ENCODE peak calls at places on chromosomes 7 and 10, in four cellular contexts. G, O, B and T are unnamed samples.

GRCh38 chr10:49167629-49168540 is 20.3 kb downstream of the TMEM273 start:
- DNase-seq in G (peak), O (no peak), B (no peak), T (no peak)

GRCh38 chr7:85052894-85053293 is 134.0 kb downstream of the SEMA3D start:
- DNase-seq in G (no peak), O (no peak), B (no peak), T (no peak)

GRCh38 chr10:62130948-62131347 is 137.7 kb downstream of the RTKN2 start:
- DNase-seq in G (no peak), O (no peak), B (no peak), T (no peak)

GRCh38 chr7:51620690-51621089 is 304.1 kb upstream of the COBL start:
- DNase-seq in G (no peak), O (no peak), B (no peak), T (no peak)

GRCh38 chr7:691361-692045 is 35.0 kb upstream of the DNAAF5 start:
- DNase-seq in G (peak), O (peak), B (no peak), T (no peak)

GRCh38 chr10:52004342-52004949 is 305.1 kb upstream of the CSTF2T start:
- DNase-seq in G (no peak), O (no peak), B (no peak), T (peak)

GRCh38 chr7:78587443-78588044 is 789.0 kb downstream of the PHTF2 start:
- DNase-seq in G (no peak), O (no peak), B (no peak), T (peak)

GRCh38 chr7:149776848-149777407 is 3.5 kb upstream of the ZNF467 start:
- DNase-seq in G (no peak), O (peak), B (no peak), T (no peak)

GRCh38 chr7:155368894-155369600 is 71.4 kb downstream of the INSIG1 start:
- DNase-seq in G (no peak), O (no peak), B (no peak), T (peak)

GRCh38 chr7:1855396-1856160 is 185.5 kb downstream of the ELFN1 start:
- DNase-seq in G (peak), O (peak), B (no peak), T (no peak)

GRCh38 chr10:132641401-132641800 is 103.8 kb downstream of the INPP5A start:
- DNase-seq in G (peak), O (peak), B (no peak), T (no peak)

GRCh38 chr10:124500767-124501166 is 39.1 kb downstream of the LHPP start:
- DNase-seq in G (no peak), O (no peak), B (no peak), T (no peak)

GRCh38 chr10:111137012-111137411 is 60.2 kb downstream of the ADRA2A start:
- DNase-seq in G (no peak), O (no peak), B (no peak), T (no peak)

GRCh38 chr10:80055760-80056159 is 22.7 kb upstream of the TMEM254 start:
- DNase-seq in G (no peak), O (no peak), B (no peak), T (no peak)

GRCh38 chr10:119542990-119543813 is 683 bp upstream of the RGS10 start:
- DNase-seq in G (peak), O (no peak), B (peak), T (peak)

GRCh38 chr7:33418251-33418701 is 288.9 kb downstream of the BBS9 start:
- DNase-seq in G (no peak), O (no peak), B (no peak), T (no peak)

GRCh38 chr10:106734220-106734619 is 430.3 kb downstream of the SORCS1 start:
- DNase-seq in G (no peak), O (no peak), B (no peak), T (no peak)

GRCh38 chr7:158941821-158942605 is 85.7 kb downstream of the DYNC2I1 start:
- DNase-seq in G (no peak), O (no peak), B (no peak), T (no peak)

GRCh38 chr7:901388-902154 is 25.2 kb downstream of the GET4 start:
- DNase-seq in G (no peak), O (peak), B (peak), T (peak)

GRCh38 chr7:17304926-17305325 is 6.5 kb downstream of the AHR start:
- DNase-seq in G (no peak), O (no peak), B (no peak), T (peak)

GRCh38 chr7:155323001-155323638 is 25.4 kb downstream of the INSIG1 start:
- DNase-seq in G (no peak), O (no peak), B (no peak), T (peak)

GRCh38 chr7:155489862-155490696 is 32.1 kb downstream of the EN2 start:
- DNase-seq in G (peak), O (no peak), B (no peak), T (no peak)

GRCh38 chr10:130226012-130226411 is 89.8 kb downstream of the GLRX3 start:
- DNase-seq in G (peak), O (no peak), B (no peak), T (no peak)

GRCh38 chr10:6748981-6749630 is 169.0 kb upstream of the PRKCQ start:
- DNase-seq in G (no peak), O (no peak), B (no peak), T (no peak)

GRCh38 chr7:86748843-86749720 is 105.4 kb downstream of the GRM3 start:
- DNase-seq in G (no peak), O (no peak), B (no peak), T (no peak)

GRCh38 chr7:45080265-45080957 is 8.4 kb downstream of the NACAD start:
- DNase-seq in G (no peak), O (no peak), B (no peak), T (peak)

GRCh38 chr10:89695307-89695706 is 6.1 kb upstream of the KIF20B start:
- DNase-seq in G (no peak), O (no peak), B (no peak), T (no peak)

GRCh38 chr7:132276252-132276651 is 300.0 kb downstream of the PLXNA4 start:
- DNase-seq in G (no peak), O (no peak), B (no peak), T (no peak)

GRCh38 chr10:130957423-130957822 is 354.1 kb downstream of the TCERG1L start:
- DNase-seq in G (peak), O (no peak), B (no peak), T (no peak)

GRCh38 chr10:23686722-23687121 is 247.8 kb downstream of the OTUD1 start:
- DNase-seq in G (no peak), O (no peak), B (no peak), T (no peak)

GRCh38 chr10:5079306-5079830 is 14.8 kb upstream of the AKR1C3 start:
- DNase-seq in G (no peak), O (no peak), B (no peak), T (no peak)

GRCh38 chr10:112307631-112308502 is 24.7 kb downstream of the TECTB start:
- DNase-seq in G (no peak), O (peak), B (no peak), T (peak)

GRCh38 chr10:49645417-49646255 is 31.8 kb downstream of the CHAT start:
- DNase-seq in G (no peak), O (no peak), B (no peak), T (peak)

GRCh38 chr10:47396311-47396717 is 12.2 kb upstream of the ZNF488 start:
- DNase-seq in G (no peak), O (no peak), B (no peak), T (no peak)

GRCh38 chr7:106855540-106856132 is 9.4 kb upstream of the PIK3CG start:
- DNase-seq in G (no peak), O (no peak), B (no peak), T (no peak)

GRCh38 chr7:41573881-41574280 is 129.0 kb downstream of the INHBA start:
- DNase-seq in G (no peak), O (no peak), B (no peak), T (no peak)

GRCh38 chr10:12709516-12709915 is 292.0 kb downstream of the CCDC3 start:
- DNase-seq in G (no peak), O (no peak), B (no peak), T (no peak)

GRCh38 chr10:76230866-76231257 is 799.4 kb downstream of the LRMDA start:
- DNase-seq in G (no peak), O (no peak), B (no peak), T (no peak)

GRCh38 chr10:63829573-63830149 is 308.5 kb downstream of the REEP3 start:
- DNase-seq in G (no peak), O (no peak), B (no peak), T (no peak)

GRCh38 chr10:99782447-99783286 is at the start of gene ABCC2:
- DNase-seq in G (no peak), O (no peak), B (no peak), T (no peak)

GRCh38 chr10:99785646-99786045 is 3.2 kb downstream of the ABCC2 start:
- DNase-seq in G (no peak), O (no peak), B (no peak), T (no peak)

GRCh38 chr10:99781734-99782429 is 558 bp upstream of the ABCC2 start:
- DNase-seq in G (no peak), O (no peak), B (no peak), T (no peak)

GRCh38 chr10:99784731-99785441 is 2.4 kb downstream of the ABCC2 start:
- DNase-seq in G (no peak), O (no peak), B (no peak), T (no peak)

GRCh38 chr10:99784025-99784730 is 1.7 kb downstream of the ABCC2 start:
- DNase-seq in G (no peak), O (no peak), B (no peak), T (no peak)
- H3K4me3 ChIP-seq in G (no peak), O (peak), B (no peak), T (no peak)

DNA sequence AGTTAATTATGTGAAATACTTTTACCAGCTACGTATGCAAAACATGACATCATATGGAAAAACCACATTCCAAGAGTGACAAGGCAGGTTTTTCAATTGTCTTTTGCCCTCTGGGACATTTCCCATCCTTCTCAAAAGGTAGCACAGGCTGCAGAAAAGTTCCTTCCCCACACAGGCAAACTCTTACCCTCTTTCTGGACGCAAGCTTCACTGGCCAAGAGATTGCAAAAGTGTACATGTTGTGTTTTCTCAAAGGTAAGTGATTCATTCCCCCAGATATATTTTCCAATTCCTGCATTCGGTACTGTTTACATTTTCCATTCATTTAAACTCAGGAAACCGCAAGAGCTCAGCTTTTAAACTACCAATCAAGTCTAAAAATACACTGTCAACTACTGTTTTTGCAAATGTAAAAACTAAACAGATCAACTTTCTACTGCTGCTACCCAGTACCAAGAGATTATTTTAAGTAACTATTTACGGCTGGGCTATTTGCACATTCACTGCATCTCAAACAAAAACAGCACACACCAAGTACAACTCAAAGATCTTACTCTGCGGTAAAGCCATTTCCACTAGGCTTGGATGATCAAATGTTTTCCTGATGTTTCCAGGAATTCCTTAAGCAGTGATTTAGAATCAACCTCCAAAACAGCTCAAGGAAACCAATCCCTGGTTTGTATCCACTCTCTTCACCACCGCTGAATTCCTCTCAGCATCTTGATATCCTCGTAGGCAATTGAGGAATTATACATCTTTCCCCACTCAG is 233.6 kb upstream of the CCDC6 start:
- DNase-seq in G (no peak), O (no peak), B (no peak), T (no peak)
- TF ChIP-seq POLR2A in G (no peak), O (no peak), B (no peak), T (no peak)

DNA sequence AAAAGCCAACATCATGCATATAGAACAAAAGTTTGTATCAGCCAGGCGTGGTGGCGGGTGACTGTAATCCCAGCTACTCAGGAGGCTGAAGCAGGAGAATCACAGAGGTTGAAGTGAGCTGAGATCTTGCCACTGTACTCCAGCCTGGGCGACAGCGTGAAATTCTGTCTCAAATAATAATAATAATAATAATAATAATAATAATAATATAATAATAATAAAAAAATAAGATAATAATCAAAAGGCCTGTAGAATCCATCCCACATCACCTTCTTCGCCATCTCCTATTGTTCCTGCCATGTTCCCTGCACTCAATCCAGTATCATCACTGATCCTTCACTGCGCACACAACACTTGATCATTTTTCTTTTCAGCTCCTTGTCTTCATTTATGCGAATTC is 619.3 kb upstream of the ADARB2 start:
- DNase-seq in G (no peak), O (no peak), B (no peak), T (no peak)
- H3K4me3 ChIP-seq in G (no peak), O (no peak), B (no peak), T (no peak)

DNA sequence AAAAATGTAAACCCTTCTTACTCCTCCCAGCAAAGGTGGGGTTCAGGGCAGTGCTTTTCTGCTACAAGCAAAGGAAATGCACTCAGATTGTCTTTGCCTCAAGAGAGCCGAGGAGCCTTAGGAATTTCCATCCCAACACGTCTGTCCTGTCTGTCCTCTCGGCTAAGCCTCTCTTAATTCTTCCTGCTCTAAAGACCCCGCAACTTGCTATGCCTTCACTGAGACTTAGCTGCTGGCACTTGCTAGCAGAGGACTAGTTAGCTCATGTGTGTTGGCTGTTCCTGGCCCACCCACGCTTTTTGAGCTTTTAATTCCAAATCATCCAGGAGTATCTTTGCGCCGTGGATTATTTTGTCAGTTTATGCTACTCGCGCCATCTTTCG is 481 bp upstream of the NPM3 start:
- DNase-seq in G (no peak), O (no peak), B (no peak), T (no peak)
- TF ChIP-seq POLR2A in G (no peak), O (no peak), B (no peak), T (no peak)

DNA sequence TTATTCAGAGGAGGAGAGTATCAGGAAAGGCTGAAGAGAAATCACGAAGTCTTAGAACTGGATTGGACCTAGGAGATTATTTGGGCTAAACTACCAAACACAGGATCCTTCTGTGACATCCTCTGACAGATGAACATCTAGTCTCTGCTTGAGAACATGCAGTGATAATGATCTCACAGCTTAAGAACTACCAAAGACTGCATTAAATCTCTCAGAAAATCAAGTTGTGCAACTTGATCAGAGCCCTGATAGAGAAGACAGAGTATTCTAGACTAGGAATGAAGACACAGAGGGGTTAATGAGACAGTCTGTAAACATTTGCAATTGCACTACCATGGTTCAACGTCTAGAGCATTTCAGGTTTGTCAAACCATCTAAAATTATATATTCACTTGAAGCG is 37.1 kb upstream of the AGBL3 start:
- DNase-seq in G (no peak), O (no peak), B (no peak), T (no peak)
- H3K4me3 ChIP-seq in G (no peak), O (no peak), B (no peak), T (no peak)

DNA sequence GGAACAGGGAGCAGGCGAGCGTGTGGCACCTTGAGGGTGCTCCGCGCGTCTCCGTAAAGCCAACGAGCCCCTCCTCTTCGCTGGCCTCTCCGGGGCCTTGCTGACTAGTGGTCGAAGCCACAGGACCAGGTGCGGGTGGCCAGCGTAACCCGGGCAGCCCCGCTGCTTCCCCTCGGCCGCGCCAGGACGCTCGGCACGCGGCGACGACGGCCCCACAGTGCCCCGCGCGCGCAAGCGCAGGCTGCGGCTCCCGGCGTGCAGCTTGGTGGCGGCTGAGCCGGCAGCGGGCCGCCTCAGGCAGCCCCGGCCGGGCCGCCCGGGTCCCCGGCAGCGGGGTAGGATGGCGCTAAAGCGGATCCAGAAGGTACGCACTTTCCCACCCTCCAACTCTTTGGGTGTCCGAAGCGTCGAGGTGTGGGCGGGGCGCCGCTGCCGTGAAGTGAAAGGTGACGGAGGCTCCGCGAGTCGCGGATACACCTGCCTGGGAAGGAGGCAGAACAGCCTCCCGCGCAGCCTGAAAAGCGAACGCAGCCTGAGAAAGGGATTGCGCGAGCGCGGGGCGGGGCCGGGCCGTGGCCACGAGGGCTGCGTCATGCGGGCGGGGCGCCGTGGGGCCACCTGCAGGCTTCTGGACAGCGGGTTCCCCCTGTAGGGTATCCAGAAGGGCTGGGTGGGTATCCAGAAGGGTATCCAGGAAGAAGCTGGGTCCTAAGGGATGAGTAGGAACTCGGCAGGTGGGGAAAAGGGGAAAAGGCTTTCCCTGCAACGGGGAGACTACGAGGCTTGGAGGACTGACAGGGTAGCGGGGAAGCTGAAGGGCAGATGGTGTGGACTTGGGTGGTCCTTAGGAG is at the start of gene UBE2D4:
- DNase-seq in G (peak), O (peak), B (peak), T (peak)
- TF ChIP-seq POLR2A in G (peak), O (peak), B (peak), T (peak)

GRCh38 chr10:86365346-86366032 is 1.1 kb downstream of the GRID1 start:
- DNase-seq in G (peak), O (peak), B (peak), T (peak)
- H3K4me3 ChIP-seq in G (peak), O (peak), B (peak), T (no peak)